ENCODE peak calls at places on chromosomes 3 and 15, in five cellular contexts. One of them, this sample, is unnamed.

GRCh38 chr15:65790692-65791334 is 1.3 kb downstream of the DENND4A start:
- DNase-seq in lower leg skin: no peak
- DNase-seq in lower lobe of right lung: no peak
- DNase-seq in tibial artery: no peak
- DNase-seq in mucosa of descending colon: no peak
- DNase-seq in this sample: peak; percentile 17

GRCh38 chr3:107946700-107947099 is 144.1 kb downstream of the CD47 start:
- DNase-seq in lower leg skin: no peak
- DNase-seq in lower lobe of right lung: no peak
- DNase-seq in tibial artery: no peak
- DNase-seq in mucosa of descending colon: no peak
- DNase-seq in this sample: no peak

GRCh38 chr3:16961621-16962205 is 77.0 kb downstream of the PLCL2 start:
- DNase-seq in lower leg skin: no peak
- DNase-seq in lower lobe of right lung: no peak
- DNase-seq in tibial artery: no peak
- DNase-seq in mucosa of descending colon: no peak
- DNase-seq in this sample: no peak

GRCh38 chr3:120567370-120568197 is 28.6 kb upstream of the NDUFB4 start:
- DNase-seq in lower leg skin: no peak
- DNase-seq in lower lobe of right lung: no peak
- DNase-seq in tibial artery: no peak
- DNase-seq in mucosa of descending colon: no peak
- DNase-seq in this sample: no peak

GRCh38 chr3:131794766-131795381 is 239.9 kb downstream of the CPNE4 start:
- DNase-seq in lower leg skin: no peak
- DNase-seq in lower lobe of right lung: no peak
- DNase-seq in tibial artery: no peak
- DNase-seq in mucosa of descending colon: no peak
- DNase-seq in this sample: peak; percentile 67

GRCh38 chr3:12224181-12225147 is 64.4 kb upstream of the PPARG start:
- DNase-seq in lower leg skin: no peak
- DNase-seq in lower lobe of right lung: no peak
- DNase-seq in tibial artery: no peak
- DNase-seq in mucosa of descending colon: peak; percentile 86
- DNase-seq in this sample: no peak

GRCh38 chr15:61530769-61531168 is 301.7 kb upstream of the RORA start:
- DNase-seq in lower leg skin: no peak
- DNase-seq in lower lobe of right lung: no peak
- DNase-seq in tibial artery: no peak
- DNase-seq in mucosa of descending colon: no peak
- DNase-seq in this sample: peak; percentile 14

GRCh38 chr3:109224333-109224732 is 87.8 kb downstream of the C3orf85 start:
- DNase-seq in lower leg skin: no peak
- DNase-seq in lower lobe of right lung: no peak
- DNase-seq in tibial artery: no peak
- DNase-seq in mucosa of descending colon: no peak
- DNase-seq in this sample: no peak

GRCh38 chr3:149736180-149737100 is 15.8 kb downstream of the COMMD2 start:
- DNase-seq in lower leg skin: no peak
- DNase-seq in lower lobe of right lung: no peak
- DNase-seq in tibial artery: no peak
- DNase-seq in mucosa of descending colon: no peak
- DNase-seq in this sample: no peak

GRCh38 chr3:190621971-190622370 is 108.1 kb downstream of the IL1RAP start:
- DNase-seq in lower leg skin: no peak
- DNase-seq in lower lobe of right lung: no peak
- DNase-seq in tibial artery: no peak
- DNase-seq in mucosa of descending colon: no peak
- DNase-seq in this sample: no peak

GRCh38 chr3:138833908-138834358 is 795 bp downstream of the PIK3CB start:
- DNase-seq in lower leg skin: peak; percentile 86
- DNase-seq in lower lobe of right lung: no peak
- DNase-seq in tibial artery: no peak
- DNase-seq in mucosa of descending colon: no peak
- DNase-seq in this sample: no peak

GRCh38 chr15:68774521-68775293 is 46.0 kb downstream of the ANP32A start:
- DNase-seq in lower leg skin: no peak
- DNase-seq in lower lobe of right lung: no peak
- DNase-seq in tibial artery: peak; percentile 11
- DNase-seq in mucosa of descending colon: no peak
- DNase-seq in this sample: no peak

GRCh38 chr15:79195802-79196201 is 86.7 kb upstream of the ANKRD34C start:
- DNase-seq in lower leg skin: peak; percentile 46
- DNase-seq in lower lobe of right lung: no peak
- DNase-seq in tibial artery: no peak
- DNase-seq in mucosa of descending colon: no peak
- DNase-seq in this sample: no peak

GRCh38 chr3:61936344-61936937 is 375.1 kb downstream of the PTPRG start:
- DNase-seq in lower leg skin: no peak
- DNase-seq in lower lobe of right lung: no peak
- DNase-seq in tibial artery: no peak
- DNase-seq in mucosa of descending colon: no peak
- DNase-seq in this sample: peak; percentile 6

GRCh38 chr3:195249057-195249770 is 21.7 kb downstream of the XXYLT1 start:
- DNase-seq in lower leg skin: peak; percentile 74
- DNase-seq in lower lobe of right lung: peak; percentile 16
- DNase-seq in tibial artery: peak; percentile 58
- DNase-seq in mucosa of descending colon: no peak
- DNase-seq in this sample: no peak

GRCh38 chr3:8536106-8537052 is 34.8 kb downstream of the LMCD1 start:
- DNase-seq in lower leg skin: no peak
- DNase-seq in lower lobe of right lung: no peak
- DNase-seq in tibial artery: no peak
- DNase-seq in mucosa of descending colon: no peak
- DNase-seq in this sample: no peak

GRCh38 chr3:185658943-185659342 is 72.8 kb downstream of the SENP2 start:
- DNase-seq in lower leg skin: no peak
- DNase-seq in lower lobe of right lung: no peak
- DNase-seq in tibial artery: no peak
- DNase-seq in mucosa of descending colon: no peak
- DNase-seq in this sample: no peak

GRCh38 chr3:183211390-183211789 is 41.7 kb upstream of the B3GNT5 start:
- DNase-seq in lower leg skin: no peak
- DNase-seq in lower lobe of right lung: peak; percentile 61
- DNase-seq in tibial artery: no peak
- DNase-seq in mucosa of descending colon: peak; percentile 62
- DNase-seq in this sample: no peak

GRCh38 chr15:75036269-75036668 is 12.9 kb downstream of the PPCDC start:
- DNase-seq in lower leg skin: no peak
- DNase-seq in lower lobe of right lung: no peak
- DNase-seq in tibial artery: no peak
- DNase-seq in mucosa of descending colon: no peak
- DNase-seq in this sample: no peak

GRCh38 chr3:184176377-184177330 is 2.0 kb downstream of the AP2M1 start:
- DNase-seq in lower leg skin: peak; percentile 93
- DNase-seq in lower lobe of right lung: peak; percentile 69
- DNase-seq in tibial artery: peak; percentile 89
- DNase-seq in mucosa of descending colon: no peak
- DNase-seq in this sample: no peak

GRCh38 chr3:72255736-72256559 is 471.0 kb upstream of the PROK2 start:
- DNase-seq in lower leg skin: peak; percentile 93
- DNase-seq in lower lobe of right lung: peak; percentile 73
- DNase-seq in tibial artery: peak; percentile 82
- DNase-seq in mucosa of descending colon: peak; percentile 87
- DNase-seq in this sample: peak; percentile 67

GRCh38 chr3:71447803-71448202 is 135.7 kb downstream of the FOXP1 start:
- DNase-seq in lower leg skin: no peak
- DNase-seq in lower lobe of right lung: no peak
- DNase-seq in tibial artery: no peak
- DNase-seq in mucosa of descending colon: no peak
- DNase-seq in this sample: no peak

GRCh38 chr3:137121704-137122314 is 164.0 kb downstream of the IL20RB start:
- DNase-seq in lower leg skin: no peak
- DNase-seq in lower lobe of right lung: no peak
- DNase-seq in tibial artery: no peak
- DNase-seq in mucosa of descending colon: no peak
- DNase-seq in this sample: peak; percentile 58

GRCh38 chr3:141452045-141452444 is 34.8 kb upstream of the RASA2 start:
- DNase-seq in lower leg skin: no peak
- DNase-seq in lower lobe of right lung: no peak
- DNase-seq in tibial artery: no peak
- DNase-seq in mucosa of descending colon: no peak
- DNase-seq in this sample: peak; percentile 63

GRCh38 chr15:33720952-33721351 is 247.3 kb upstream of the CHRM5 start:
- DNase-seq in lower leg skin: no peak
- DNase-seq in lower lobe of right lung: no peak
- DNase-seq in tibial artery: no peak
- DNase-seq in mucosa of descending colon: no peak
- DNase-seq in this sample: no peak

GRCh38 chr15:28979208-28979891 is 93.6 kb downstream of the APBA2 start:
- DNase-seq in lower leg skin: peak; percentile 72
- DNase-seq in lower lobe of right lung: no peak
- DNase-seq in tibial artery: no peak
- DNase-seq in mucosa of descending colon: no peak
- DNase-seq in this sample: no peak

GRCh38 chr15:88301311-88301710 is 44.8 kb upstream of the NTRK3 start:
- DNase-seq in lower leg skin: no peak
- DNase-seq in lower lobe of right lung: no peak
- DNase-seq in tibial artery: no peak
- DNase-seq in mucosa of descending colon: no peak
- DNase-seq in this sample: no peak

GRCh38 chr15:92808611-92809063 is 91.5 kb upstream of the CHD2 start:
- DNase-seq in lower leg skin: peak; percentile 92
- DNase-seq in lower lobe of right lung: peak; percentile 74
- DNase-seq in tibial artery: no peak
- DNase-seq in mucosa of descending colon: peak; percentile 78
- DNase-seq in this sample: no peak
- H3K4me3 ChIP-seq in lower leg skin: no peak overlapping the region
- H3K4me3 ChIP-seq in lower lobe of right lung: peak overlapping the region; percentile 67
- H3K4me3 ChIP-seq in tibial artery: peak overlapping the region; percentile 73
- H3K4me3 ChIP-seq in mucosa of descending colon: peak overlapping the region; percentile 17
- H3K4me3 ChIP-seq in this sample: peak overlapping the region; percentile 76

GRCh38 chr3:127834771-127835170 is 12.5 kb upstream of the MGLL start:
- DNase-seq in lower leg skin: peak; percentile 68
- DNase-seq in lower lobe of right lung: no peak
- DNase-seq in tibial artery: no peak
- DNase-seq in mucosa of descending colon: no peak
- DNase-seq in this sample: no peak
- H3K4me3 ChIP-seq in lower leg skin: no peak overlapping the region
- H3K4me3 ChIP-seq in lower lobe of right lung: no peak overlapping the region
- H3K4me3 ChIP-seq in tibial artery: no peak overlapping the region
- H3K4me3 ChIP-seq in mucosa of descending colon: no peak overlapping the region
- H3K4me3 ChIP-seq in this sample: no peak overlapping the region

GRCh38 chr15:100879461-100880138 is at the start of gene ALDH1A3:
- DNase-seq in lower leg skin: no peak
- DNase-seq in lower lobe of right lung: no peak
- DNase-seq in tibial artery: no peak
- DNase-seq in mucosa of descending colon: no peak
- DNase-seq in this sample: no peak
- H3K4me3 ChIP-seq in lower leg skin: no peak within 1 kb of the TSS
- H3K4me3 ChIP-seq in lower lobe of right lung: peak within 1 kb of the TSS; percentile 50
- H3K4me3 ChIP-seq in tibial artery: peak within 1 kb of the TSS; percentile 51
- H3K4me3 ChIP-seq in mucosa of descending colon: no peak within 1 kb of the TSS
- H3K4me3 ChIP-seq in this sample: no peak within 1 kb of the TSS

DNA sequence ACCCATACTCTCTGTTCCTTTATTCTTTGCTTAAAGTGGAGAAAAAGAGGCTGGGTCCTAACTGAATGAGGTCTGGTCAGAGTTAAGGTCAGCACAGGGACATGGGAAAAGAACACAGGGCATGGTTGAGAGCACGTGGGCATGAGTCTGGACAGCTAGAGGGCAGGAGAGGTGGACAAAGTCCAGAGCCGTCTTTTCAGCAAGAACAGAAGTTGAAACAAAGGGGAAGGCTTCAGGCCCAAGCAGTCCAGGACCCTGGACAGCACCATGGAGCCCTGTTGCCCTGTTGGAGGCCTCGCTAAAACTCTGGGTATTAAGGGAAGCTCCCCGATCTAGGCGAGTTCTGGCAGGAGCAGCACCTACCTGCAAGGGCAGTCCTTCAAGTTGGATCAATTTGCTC is 50.7 kb downstream of the XYLB start:
- DNase-seq in lower leg skin: no peak
- DNase-seq in lower lobe of right lung: no peak
- DNase-seq in tibial artery: no peak
- DNase-seq in mucosa of descending colon: no peak
- DNase-seq in this sample: no peak
- H3K4me3 ChIP-seq in lower leg skin: no peak overlapping the region
- H3K4me3 ChIP-seq in lower lobe of right lung: no peak overlapping the region
- H3K4me3 ChIP-seq in tibial artery: no peak overlapping the region
- H3K4me3 ChIP-seq in mucosa of descending colon: no peak overlapping the region
- H3K4me3 ChIP-seq in this sample: no peak overlapping the region

GRCh38 chr3:75337226-75337900 is 326.8 kb upstream of the FRG2C start:
- DNase-seq in lower leg skin: no peak
- DNase-seq in lower lobe of right lung: no peak
- DNase-seq in tibial artery: no peak
- DNase-seq in mucosa of descending colon: no peak
- DNase-seq in this sample: no peak
- H3K4me3 ChIP-seq in lower leg skin: no peak overlapping the region
- H3K4me3 ChIP-seq in lower lobe of right lung: no peak overlapping the region
- H3K4me3 ChIP-seq in tibial artery: no peak overlapping the region
- H3K4me3 ChIP-seq in mucosa of descending colon: no peak overlapping the region
- H3K4me3 ChIP-seq in this sample: no peak overlapping the region

DNA sequence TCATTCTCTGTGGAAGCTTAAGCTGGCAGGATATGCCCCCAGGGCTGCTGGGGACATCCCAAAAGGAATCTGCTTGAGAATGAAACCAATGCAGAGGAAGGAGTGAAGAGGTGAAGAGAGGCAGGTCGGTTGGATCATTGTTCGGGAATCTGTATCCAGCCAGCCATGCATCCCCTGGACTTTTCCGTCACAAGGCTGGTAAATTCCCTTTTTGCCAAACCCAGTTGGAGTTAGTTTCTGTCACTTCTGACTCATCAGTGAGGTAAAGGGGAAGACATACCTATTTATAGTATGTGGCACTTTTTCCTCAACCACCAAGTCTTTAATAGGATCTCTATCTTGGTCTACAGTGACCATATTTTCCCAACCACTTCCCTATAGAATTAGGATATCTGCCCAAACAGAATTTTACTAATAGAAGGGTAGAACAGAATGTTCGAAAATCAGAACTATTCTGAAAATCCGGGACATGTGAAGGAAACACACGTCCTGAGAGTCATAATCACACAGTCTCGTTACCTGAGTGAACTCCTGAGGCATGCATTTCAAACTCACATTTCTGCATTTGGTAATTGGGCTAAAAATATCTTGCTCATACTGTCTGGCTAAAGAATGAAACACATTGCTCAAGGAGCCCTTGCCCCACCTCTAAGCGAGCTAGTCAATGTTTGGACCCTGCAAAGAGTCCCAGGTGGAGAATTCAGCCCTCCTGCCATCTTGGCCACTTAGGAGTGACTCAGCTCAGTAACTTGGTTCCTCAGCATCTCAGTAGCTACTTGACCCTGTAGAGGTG is 289.7 kb upstream of the ADAMTS9 start:
- DNase-seq in lower leg skin: no peak
- DNase-seq in lower lobe of right lung: no peak
- DNase-seq in tibial artery: no peak
- DNase-seq in mucosa of descending colon: no peak
- DNase-seq in this sample: no peak
- H3K4me3 ChIP-seq in lower leg skin: no peak overlapping the region
- H3K4me3 ChIP-seq in lower lobe of right lung: no peak overlapping the region
- H3K4me3 ChIP-seq in tibial artery: no peak overlapping the region
- H3K4me3 ChIP-seq in mucosa of descending colon: no peak overlapping the region
- H3K4me3 ChIP-seq in this sample: no peak overlapping the region

This sample was measured in Jurkat, Clone E6-1.